ENCODE peak calls at places on chromosomes 4 and X, in seven cellular contexts. One of them, this sample, is unnamed.

GRCh38 chr4:7806080-7806630 is 133.5 kb downstream of the AFAP1 start:
- DNase-seq in prostate gland: peak
- DNase-seq in NCI-H2029 treated with DMSO at 0.1 percent for 48 hours: no peak
- DNase-seq in activated T-cell treated with anti-CD3 and anti-CD28 coated beads, Interleukin-2, amount 50 U/mL, for 1 hour: no peak
- DNase-seq in GM19239: no peak
- DNase-seq in naive B cell: no peak
- DNase-seq in HT1080: no peak
- DNase-seq in this sample: no peak

GRCh38 chrX:40207626-40208025 is 109.9 kb upstream of the BCOR start:
- DNase-seq in prostate gland: no peak
- DNase-seq in NCI-H2029 treated with DMSO at 0.1 percent for 48 hours: no peak
- DNase-seq in activated T-cell treated with anti-CD3 and anti-CD28 coated beads, Interleukin-2, amount 50 U/mL, for 1 hour: no peak
- DNase-seq in GM19239: no peak
- DNase-seq in naive B cell: no peak
- DNase-seq in HT1080: peak
- DNase-seq in this sample: no peak

GRCh38 chr4:68906238-68907137 is 45.1 kb downstream of the UGT2A3 start:
- DNase-seq in prostate gland: peak
- DNase-seq in NCI-H2029 treated with DMSO at 0.1 percent for 48 hours: no peak
- DNase-seq in activated T-cell treated with anti-CD3 and anti-CD28 coated beads, Interleukin-2, amount 50 U/mL, for 1 hour: no peak
- DNase-seq in GM19239: no peak
- DNase-seq in naive B cell: no peak
- DNase-seq in HT1080: no peak
- DNase-seq in this sample: no peak

GRCh38 chr4:136319789-136320470 is 1212.4 kb downstream of the PCDH18 start:
- DNase-seq in prostate gland: no peak
- DNase-seq in NCI-H2029 treated with DMSO at 0.1 percent for 48 hours: no peak
- DNase-seq in activated T-cell treated with anti-CD3 and anti-CD28 coated beads, Interleukin-2, amount 50 U/mL, for 1 hour: no peak
- DNase-seq in GM19239: no peak
- DNase-seq in naive B cell: no peak
- DNase-seq in HT1080: peak
- DNase-seq in this sample: no peak

GRCh38 chrX:1420371-1420770 is 28.5 kb upstream of the SLC25A6 start:
- DNase-seq in prostate gland: no peak
- DNase-seq in NCI-H2029 treated with DMSO at 0.1 percent for 48 hours: no peak
- DNase-seq in activated T-cell treated with anti-CD3 and anti-CD28 coated beads, Interleukin-2, amount 50 U/mL, for 1 hour: peak
- DNase-seq in GM19239: no peak
- DNase-seq in naive B cell: no peak
- DNase-seq in HT1080: no peak
- DNase-seq in this sample: no peak

GRCh38 chrX:115898382-115899001 is 272.1 kb upstream of the AGTR2 start:
- DNase-seq in prostate gland: no peak
- DNase-seq in NCI-H2029 treated with DMSO at 0.1 percent for 48 hours: peak
- DNase-seq in activated T-cell treated with anti-CD3 and anti-CD28 coated beads, Interleukin-2, amount 50 U/mL, for 1 hour: peak
- DNase-seq in GM19239: no peak
- DNase-seq in naive B cell: peak
- DNase-seq in HT1080: peak
- DNase-seq in this sample: no peak

GRCh38 chr4:86178216-86178615 is 181.6 kb downstream of the MAPK10 start:
- DNase-seq in prostate gland: no peak
- DNase-seq in NCI-H2029 treated with DMSO at 0.1 percent for 48 hours: no peak
- DNase-seq in activated T-cell treated with anti-CD3 and anti-CD28 coated beads, Interleukin-2, amount 50 U/mL, for 1 hour: no peak
- DNase-seq in GM19239: no peak
- DNase-seq in naive B cell: no peak
- DNase-seq in HT1080: no peak
- DNase-seq in this sample: no peak

GRCh38 chrX:38819163-38819562 is 17.9 kb downstream of the MID1IP1 start:
- DNase-seq in prostate gland: no peak
- DNase-seq in NCI-H2029 treated with DMSO at 0.1 percent for 48 hours: no peak
- DNase-seq in activated T-cell treated with anti-CD3 and anti-CD28 coated beads, Interleukin-2, amount 50 U/mL, for 1 hour: no peak
- DNase-seq in GM19239: no peak
- DNase-seq in naive B cell: no peak
- DNase-seq in HT1080: no peak
- DNase-seq in this sample: no peak

GRCh38 chrX:97006167-97006566 is 122.5 kb downstream of the RPA4 start:
- DNase-seq in prostate gland: no peak
- DNase-seq in NCI-H2029 treated with DMSO at 0.1 percent for 48 hours: no peak
- DNase-seq in activated T-cell treated with anti-CD3 and anti-CD28 coated beads, Interleukin-2, amount 50 U/mL, for 1 hour: no peak
- DNase-seq in GM19239: no peak
- DNase-seq in naive B cell: no peak
- DNase-seq in HT1080: no peak
- DNase-seq in this sample: no peak

GRCh38 chr4:118740869-118741268 is 55.7 kb downstream of the METTL14 start:
- DNase-seq in prostate gland: no peak
- DNase-seq in NCI-H2029 treated with DMSO at 0.1 percent for 48 hours: no peak
- DNase-seq in activated T-cell treated with anti-CD3 and anti-CD28 coated beads, Interleukin-2, amount 50 U/mL, for 1 hour: no peak
- DNase-seq in GM19239: no peak
- DNase-seq in naive B cell: peak
- DNase-seq in HT1080: no peak
- DNase-seq in this sample: no peak

GRCh38 chrX:49951524-49952193 is 29.3 kb downstream of the CLCN5 start:
- DNase-seq in prostate gland: no peak
- DNase-seq in NCI-H2029 treated with DMSO at 0.1 percent for 48 hours: no peak
- DNase-seq in activated T-cell treated with anti-CD3 and anti-CD28 coated beads, Interleukin-2, amount 50 U/mL, for 1 hour: no peak
- DNase-seq in GM19239: no peak
- DNase-seq in naive B cell: no peak
- DNase-seq in HT1080: no peak
- DNase-seq in this sample: no peak

GRCh38 chr4:99300934-99301333 is 10.1 kb upstream of the ADH1A start:
- DNase-seq in prostate gland: peak
- DNase-seq in NCI-H2029 treated with DMSO at 0.1 percent for 48 hours: no peak
- DNase-seq in activated T-cell treated with anti-CD3 and anti-CD28 coated beads, Interleukin-2, amount 50 U/mL, for 1 hour: no peak
- DNase-seq in GM19239: no peak
- DNase-seq in naive B cell: no peak
- DNase-seq in HT1080: no peak
- DNase-seq in this sample: no peak

This sample was measured in GOT3.